ENCODE peak calls at places on chromosome 21, in six cellular contexts. A is hepatocyte, T is endothelial cell, P is GM12864, H is BJ, J is astrocyte of the spinal cord. R is an unnamed sample.

GRCh38 chr21:26814374-26814773 is 30.8 kb downstream of the ADAMTS1 start:
- DNase-seq in J (no peak), P (no peak), H (no peak), T (no peak), A (no peak), R (no peak)

GRCh38 chr21:15254111-15254510 is 189.3 kb upstream of the NRIP1 start:
- DNase-seq in P (no peak), H (no peak), A (no peak), J (no peak), T (no peak), R (no peak)

GRCh38 chr21:16216595-16216994 is 486.8 kb downstream of the USP25 start:
- DNase-seq in T (no peak), P (no peak), A (no peak), J (no peak), H (no peak), R (no peak)

GRCh38 chr21:15207231-15207630 is 142.4 kb upstream of the NRIP1 start:
- DNase-seq in A (no peak), J (no peak), T (no peak), H (no peak), P (no peak), R (no peak)

GRCh38 chr21:22561946-22562345 is 1563.7 kb downstream of the NCAM2 start:
- DNase-seq in T (no peak), A (no peak), H (no peak), J (no peak), P (no peak), R (no peak)

GRCh38 chr21:15839026-15839425 is 109.2 kb downstream of the USP25 start:
- DNase-seq in T (no peak), P (no peak), A (no peak), J (peak; percentile 54), H (no peak), R (no peak)

GRCh38 chr21:16195476-16195875 is 465.7 kb downstream of the USP25 start:
- DNase-seq in H (no peak), J (peak; percentile 83), P (no peak), A (no peak), T (no peak), R (no peak)

GRCh38 chr21:41142051-41142795 is 25.7 kb upstream of the BACE2 start:
- DNase-seq in J (peak; percentile 58), T (no peak), A (no peak), P (no peak), H (peak; percentile 63), R (no peak)

GRCh38 chr21:16419188-16419874 is 689.5 kb downstream of the USP25 start:
- DNase-seq in H (no peak), T (no peak), P (no peak), J (peak; percentile 92), A (peak; percentile 63), R (peak; percentile 40)

DNA sequence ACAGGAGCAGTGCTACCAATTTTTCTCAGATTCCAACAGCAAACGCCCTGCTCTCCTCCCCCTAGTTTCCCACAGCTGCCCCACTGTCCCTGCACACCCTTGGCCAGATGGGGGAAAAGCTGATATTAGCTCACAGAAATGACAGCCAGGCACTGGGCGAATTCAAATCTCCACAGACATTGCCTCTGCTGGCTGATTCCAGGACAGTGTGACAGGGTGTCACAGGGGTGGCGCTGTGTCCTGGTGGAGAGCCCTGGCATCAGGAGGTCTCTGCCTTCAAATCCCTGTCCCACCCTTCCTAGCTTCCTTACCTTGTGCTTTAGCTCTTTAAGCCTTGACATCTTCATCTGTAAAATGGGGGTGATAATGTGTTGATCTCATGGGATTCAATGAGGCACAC is 10.4 kb downstream of the OLIG1 start:
- DNase-seq in J (no peak), H (no peak), A (no peak), T (no peak), P (no peak), R (no peak)
- TF ChIP-seq CTCF in J (no peak), H (no peak), A (no peak), T (no peak), P (no peak), R (no peak)

DNA sequence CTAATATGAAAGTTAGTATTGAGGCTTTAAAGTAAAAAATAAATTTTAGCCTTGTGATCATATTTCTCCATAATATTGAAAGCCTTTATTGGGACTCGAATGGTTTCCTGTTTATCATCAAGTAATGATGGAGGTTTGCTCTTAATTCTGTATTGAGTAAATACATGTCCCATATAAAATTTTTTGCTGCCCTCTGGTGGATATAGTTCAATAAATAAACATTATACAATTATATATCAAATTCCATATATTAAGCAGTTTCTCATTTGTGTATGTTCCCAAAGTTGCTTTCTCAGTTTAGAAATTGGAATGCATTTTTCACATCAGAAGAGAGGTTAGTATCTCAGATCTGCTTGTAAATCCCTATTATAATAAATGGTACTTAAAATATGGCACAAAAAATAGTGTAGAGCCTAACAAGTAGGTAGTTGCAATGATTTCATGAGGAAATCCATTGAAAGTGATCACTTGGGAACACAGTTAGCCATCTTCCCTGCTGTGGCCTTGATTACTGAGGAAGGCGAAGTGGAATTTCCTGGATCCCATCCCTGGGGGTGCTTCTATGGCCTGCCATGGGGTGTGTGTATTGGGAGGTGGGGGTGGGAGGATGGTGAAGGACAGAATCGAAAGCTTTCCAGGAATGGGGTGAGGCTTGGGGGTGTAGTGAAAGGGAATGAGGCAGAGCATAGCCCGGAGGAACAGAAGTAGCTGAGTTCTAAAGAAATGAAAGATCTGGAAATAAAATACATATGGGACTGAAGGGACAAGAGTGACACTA is 84.1 kb upstream of the C21orf91 start:
- DNase-seq in H (no peak), A (peak; percentile 56), T (no peak), P (no peak), J (peak; percentile 65), R (no peak)
- TF ChIP-seq CTCF in H (no peak), A (peak; percentile 37), T (peak; percentile 45), P (no peak), J (no peak), R (no peak)

GRCh38 chr21:45336535-45336810 is 48.8 kb upstream of the POFUT2 start:
- DNase-seq in P (no peak), H (no peak), A (no peak), T (no peak), J (no peak), R (no peak)

GRCh38 chr21:45335151-45335760 is 47.6 kb upstream of the POFUT2 start:
- DNase-seq in A (no peak), H (no peak), T (no peak), P (no peak), J (no peak), R (no peak)

GRCh38 chr21:45338326-45339017 is 50.8 kb upstream of the POFUT2 start:
- DNase-seq in P (no peak), T (no peak), H (no peak), J (no peak), A (no peak), R (no peak)

GRCh38 chr21:45335761-45336534 is 48.3 kb upstream of the POFUT2 start:
- DNase-seq in H (no peak), J (no peak), T (no peak), A (no peak), P (no peak), R (no peak)

GRCh38 chr21:45336870-45337269 is 49.2 kb upstream of the POFUT2 start:
- DNase-seq in T (no peak), H (no peak), A (no peak), P (no peak), J (peak; percentile 67), R (no peak)
- TF ChIP-seq CTCF in T (no peak), H (no peak), A (no peak), P (no peak), J (peak; percentile 4), R (no peak)

DNA sequence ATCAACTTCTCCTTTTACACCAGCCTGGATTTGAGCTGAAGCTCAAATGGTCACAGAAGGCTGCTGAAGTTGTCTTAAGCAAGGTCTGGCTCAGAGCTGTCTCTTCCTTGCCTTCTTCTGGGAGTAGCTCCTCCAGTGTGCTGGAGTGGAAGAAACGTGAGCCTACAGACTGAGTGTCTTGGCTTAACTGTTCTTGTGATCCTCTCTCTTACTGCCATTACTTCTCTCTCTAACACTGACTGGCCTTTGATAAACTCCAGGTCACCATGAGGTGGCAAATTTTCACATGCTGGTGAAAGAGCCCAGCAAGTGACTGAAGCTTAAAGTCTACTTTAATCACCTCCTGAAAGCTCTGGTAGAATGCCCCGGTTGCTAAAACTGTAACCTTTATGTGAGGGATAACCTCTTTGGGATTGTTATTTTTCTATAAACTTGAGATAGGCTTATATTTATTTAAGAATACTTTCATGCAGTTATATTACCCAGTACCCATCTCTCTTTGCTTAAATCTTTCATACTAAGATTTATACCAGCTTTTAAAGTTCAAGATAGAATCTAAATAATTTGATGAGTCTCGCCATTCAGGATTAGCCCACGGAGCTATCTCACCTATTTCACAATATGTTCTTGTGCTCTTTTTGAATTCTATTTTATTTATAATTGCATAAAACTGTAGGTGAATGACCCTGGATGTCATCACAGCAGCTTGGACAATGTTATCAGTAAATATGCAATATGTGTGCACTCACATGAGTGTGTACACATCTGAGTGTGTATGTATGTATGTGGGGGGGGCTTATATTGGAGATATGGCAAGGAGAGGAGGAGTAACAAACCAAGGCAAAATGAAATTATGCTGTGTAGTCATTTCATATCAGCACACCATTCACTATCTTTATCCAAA is 924.0 kb downstream of the LTN1 start:
- DNase-seq in H (no peak), A (peak; percentile 26), T (no peak), J (no peak), P (no peak), R (no peak)
- TF ChIP-seq CTCF in H (no peak), A (no peak), T (no peak), J (no peak), P (no peak), R (no peak)

DNA sequence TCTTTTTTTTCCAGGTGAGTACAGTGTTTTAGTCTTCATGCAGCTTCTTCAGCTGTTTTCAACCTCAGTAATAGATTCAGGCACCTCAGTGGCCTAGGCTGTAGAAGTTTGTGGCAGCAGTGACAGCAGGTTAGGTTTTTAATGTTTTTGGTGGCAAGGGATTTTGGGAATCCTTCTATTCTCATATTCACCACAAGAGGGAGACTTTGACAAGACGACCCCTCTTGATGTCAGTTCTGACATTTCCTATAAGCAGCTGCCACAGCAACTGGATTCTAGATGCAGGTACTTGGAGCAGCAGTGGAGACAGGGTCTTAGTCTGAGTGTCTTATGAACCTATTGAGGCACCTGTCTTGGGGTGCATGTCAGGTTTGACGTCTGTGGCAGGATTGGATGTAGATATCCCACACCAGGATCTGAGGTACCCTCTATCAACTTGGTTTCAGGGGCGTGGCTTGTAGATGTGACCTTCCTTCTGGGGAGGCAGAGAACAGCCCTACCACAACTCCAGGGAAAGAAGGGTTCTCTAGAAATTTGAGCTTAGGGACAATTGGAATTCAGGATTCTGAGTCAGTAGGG is 1104.2 kb upstream of the TMPRSS15 start:
- DNase-seq in J (no peak), P (no peak), T (no peak), H (no peak), A (peak; percentile 15), R (no peak)
- TF ChIP-seq CTCF in J (peak; percentile 8), P (no peak), T (peak; percentile 83), H (no peak), A (peak; percentile 44), R (no peak)

R was measured in AG09319.